ENCODE peak calls at places on chromosomes 4 and X, in six cellular contexts. O is GM23338, E is PC-3, Y is neural progenitor cell, V is MM.1S, S is HCT116. X is an unnamed sample.

GRCh38 chr4:680931-681645 is 6.7 kb downstream of the MYL5 start:
- DNase-seq in O (peak; percentile 77), E (peak; percentile 52), Y (peak; percentile 80), V (no peak), S (no peak), X (no peak)

GRCh38 chr4:124018383-124019317 is 622.1 kb downstream of the SPRY1 start:
- DNase-seq in O (peak; percentile 6), E (no peak), Y (no peak), V (peak; percentile 84), S (no peak), X (peak; percentile 87)

GRCh38 chr4:138030375-138030774 is 211.8 kb downstream of the SLC7A11 start:
- DNase-seq in O (no peak), E (no peak), Y (no peak), V (no peak), S (no peak), X (no peak)

GRCh38 chr4:96145671-96146070 is 305.8 kb downstream of the PDHA2 start:
- DNase-seq in O (no peak), E (no peak), Y (no peak), V (no peak), S (no peak), X (no peak)

GRCh38 chrX:151970661-151971060 is 3.8 kb downstream of the GABRE start:
- DNase-seq in O (no peak), E (peak; percentile 65), Y (no peak), V (no peak), S (no peak), X (no peak)

GRCh38 chr4:76690091-76690905 is 207.6 kb downstream of the SOWAHB start:
- DNase-seq in O (peak; percentile 31), E (peak; percentile 36), Y (no peak), V (no peak), S (no peak), X (no peak)

GRCh38 chr4:38385286-38386010 is 278.6 kb upstream of the KLF3 start:
- DNase-seq in O (no peak), E (no peak), Y (peak; percentile 34), V (no peak), S (no peak), X (no peak)

GRCh38 chr4:142474398-142475087 is 371.6 kb downstream of the INPP4B start:
- DNase-seq in O (no peak), E (peak; percentile 98), Y (no peak), V (peak; percentile 97), S (peak; percentile 53), X (no peak)

GRCh38 chr4:114694770-114695169 is 96.2 kb downstream of the UGT8 start:
- DNase-seq in O (peak; percentile 62), E (peak; percentile 59), Y (peak; percentile 45), V (peak; percentile 53), S (peak; percentile 28), X (peak; percentile 61)

GRCh38 chr4:80189956-80190671 is 7.2 kb upstream of the PRDM8 start:
- DNase-seq in O (peak; percentile 89), E (no peak), Y (peak; percentile 63), V (no peak), S (no peak), X (no peak)

GRCh38 chrX:99301990-99302389 is 1108.1 kb downstream of the PCDH19 start:
- DNase-seq in O (peak; percentile 49), E (peak; percentile 18), Y (peak; percentile 71), V (peak; percentile 28), S (no peak), X (peak; percentile 7)

GRCh38 chr4:172785623-172786022 is 383.0 kb upstream of the GALNT7 start:
- DNase-seq in O (no peak), E (peak; percentile 28), Y (no peak), V (no peak), S (no peak), X (no peak)

GRCh38 chrX:23790147-23790497 is 7.1 kb downstream of the SAT1 start:
- DNase-seq in O (no peak), E (no peak), Y (no peak), V (no peak), S (no peak), X (no peak)

GRCh38 chr4:160299177-160299576 is 1196.3 kb downstream of the RAPGEF2 start:
- DNase-seq in O (no peak), E (no peak), Y (no peak), V (no peak), S (no peak), X (no peak)

GRCh38 chr4:24915121-24915922 is 2.5 kb upstream of the CCDC149 start:
- DNase-seq in O (peak; percentile 61), E (peak; percentile 22), Y (peak; percentile 49), V (no peak), S (no peak), X (no peak)

GRCh38 chr4:110231869-110232268 is 33.5 kb upstream of the ELOVL6 start:
- DNase-seq in O (no peak), E (peak; percentile 81), Y (no peak), V (no peak), S (no peak), X (peak; percentile 3)

GRCh38 chr4:7774301-7775019 is 165.2 kb downstream of the AFAP1 start:
- DNase-seq in O (no peak), E (no peak), Y (no peak), V (no peak), S (no peak), X (no peak)

GRCh38 chr4:165016971-165017370 is 14.8 kb upstream of the TRIM60 start:
- DNase-seq in O (peak; percentile 79), E (peak; percentile 23), Y (peak; percentile 14), V (no peak), S (peak; percentile 32), X (no peak)

GRCh38 chr4:56296449-56296990 is 90.8 kb downstream of the AASDH start:
- DNase-seq in O (no peak), E (no peak), Y (no peak), V (no peak), S (no peak), X (no peak)

GRCh38 chr4:183177001-183177400 is 77.9 kb downstream of the WWC2 start:
- DNase-seq in O (no peak), E (peak; percentile 66), Y (no peak), V (no peak), S (no peak), X (no peak)

GRCh38 chrX:41634284-41634683 is 54.5 kb upstream of the GPR34 start:
- DNase-seq in O (no peak), E (no peak), Y (no peak), V (peak; percentile 6), S (no peak), X (no peak)

GRCh38 chr4:174764105-174764729 is 64.8 kb downstream of the GLRA3 start:
- DNase-seq in O (peak; percentile 78), E (peak; percentile 62), Y (peak; percentile 68), V (peak; percentile 74), S (peak; percentile 40), X (peak; percentile 79)

GRCh38 chrX:72306851-72307645 is 1.3 kb upstream of the CITED1 start:
- DNase-seq in O (peak; percentile 70), E (peak; percentile 71), Y (peak; percentile 79), V (peak; percentile 67), S (peak; percentile 22), X (no peak)

GRCh38 chr4:136737066-136737465 is 795.2 kb downstream of the PCDH18 start:
- DNase-seq in O (no peak), E (no peak), Y (no peak), V (no peak), S (no peak), X (no peak)

GRCh38 chrX:115367455-115367854 is 77.9 kb downstream of the LUZP4 start:
- DNase-seq in O (no peak), E (no peak), Y (no peak), V (no peak), S (no peak), X (no peak)

GRCh38 chr4:128565565-128566186 is 243.8 kb upstream of the JADE1 start:
- DNase-seq in O (peak; percentile 85), E (peak; percentile 46), Y (peak; percentile 79), V (peak; percentile 72), S (peak; percentile 46), X (peak; percentile 33)

GRCh38 chr4:139676913-139677585 is 11.4 kb downstream of the MGST2 start:
- DNase-seq in O (no peak), E (peak; percentile 20), Y (no peak), V (no peak), S (no peak), X (no peak)

GRCh38 chr4:87880106-87880505 is 47.3 kb downstream of the MEPE start:
- DNase-seq in O (no peak), E (no peak), Y (no peak), V (no peak), S (no peak), X (no peak)

GRCh38 chr4:168200685-168201084 is 108.3 kb downstream of the ANXA10 start:
- DNase-seq in O (no peak), E (peak; percentile 78), Y (no peak), V (no peak), S (no peak), X (no peak)

GRCh38 chrX:1134976-1135375 is 77.5 kb downstream of the CRLF2 start:
- DNase-seq in O (no peak), E (no peak), Y (no peak), V (no peak), S (no peak), X (no peak)

GRCh38 chr4:7472443-7473013 is 37.8 kb upstream of the PSAPL1 start:
- DNase-seq in O (peak; percentile 37), E (no peak), Y (peak; percentile 82), V (no peak), S (no peak), X (no peak)

GRCh38 chrX:41621236-41621651 is 67.5 kb upstream of the GPR34 start:
- DNase-seq in O (peak; percentile 41), E (peak; percentile 27), Y (peak; percentile 10), V (no peak), S (no peak), X (no peak)

GRCh38 chr4:94678896-94679295 is 78.9 kb upstream of the BMPR1B start:
- DNase-seq in O (no peak), E (peak; percentile 46), Y (no peak), V (no peak), S (no peak), X (no peak)

GRCh38 chrX:2351999-2352995 is 148.5 kb downstream of the DHRSX start:
- DNase-seq in O (no peak), E (peak; percentile 68), Y (no peak), V (no peak), S (no peak), X (no peak)
- TF ChIP-seq EZH2phosphoT487 in O (no peak), E (no peak), Y (no peak), V (no peak), S (no peak), X (no peak)

GRCh38 chr4:158789853-158790252 is 21.0 kb downstream of the FNIP2 start:
- DNase-seq in O (no peak), E (no peak), Y (no peak), V (no peak), S (no peak), X (no peak)
- H2AFZ ChIP-seq in O (no peak overlapping the region), E (no peak overlapping the region), Y (no peak overlapping the region), V (no peak overlapping the region), S (no peak overlapping the region), X (no peak overlapping the region)

GRCh38 chr4:16199132-16199531 is 27.1 kb downstream of the TAPT1 start:
- DNase-seq in O (peak; percentile 49), E (peak; percentile 35), Y (peak; percentile 15), V (peak; percentile 25), S (no peak), X (peak; percentile 33)
- TF ChIP-seq CTCF in O (peak; percentile 62), E (peak; percentile 57), Y (peak; percentile 61), V (peak; percentile 45), S (peak; percentile 50), X (peak; percentile 84)

DNA sequence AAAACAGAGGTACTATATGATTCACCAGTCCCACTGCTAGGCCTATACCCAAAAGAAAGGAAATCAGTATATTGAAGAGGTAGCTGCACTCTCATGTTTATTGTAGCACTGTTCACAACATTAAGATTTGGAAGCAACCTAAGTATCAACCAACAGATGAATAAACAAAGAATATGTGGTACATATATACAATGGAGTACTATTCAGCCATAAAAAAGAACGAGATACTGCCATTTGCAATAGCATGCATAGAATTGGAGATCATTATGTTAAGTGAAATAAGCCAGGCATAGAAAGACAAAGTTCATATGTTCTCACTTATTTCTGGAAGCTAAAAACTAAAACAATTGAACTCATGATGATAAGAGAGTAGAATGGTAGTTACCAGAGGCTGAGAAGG is 72.6 kb downstream of the FGF16 start:
- DNase-seq in O (no peak), E (no peak), Y (no peak), V (no peak), S (no peak), X (no peak)
- TF ChIP-seq EZH2phosphoT487 in O (no peak), E (no peak), Y (no peak), V (no peak), S (no peak), X (no peak)

X was measured in OCI-LY7.